ENCODE peak calls at places on chromosome 10, in eight cellular contexts. X is T-helper 1 cell; L is stimulated activated naive CD4-positive, alpha-beta T cell treated with Interleukin-2 at 50 U/mL for 16 hours; Z is activated CD4-positive, alpha-beta T cell treated with anti-CD3 and anti-CD28 coated beads, Interleukin-2, amount 50 U/mL, for 24 hours; P is activated CD8-positive, alpha-beta memory T cell treated with anti-CD3 and anti-CD28 coated beads for 4 hours; E is RPMI8226; H is GM19239; T is left colon. Y is an unnamed sample.

GRCh38 chr10:89079991-89080390 is 89.4 kb downstream of the FAS start:
- DNase-seq in Z (no peak), T (no peak), X (no peak), L (no peak), E (no peak), P (no peak), H (no peak), Y (no peak)

GRCh38 chr10:34102917-34103506 is 712.1 kb downstream of the PARD3 start:
- DNase-seq in X (no peak), P (no peak), T (no peak), H (no peak), L (no peak), Z (no peak), E (no peak), Y (no peak)

GRCh38 chr10:110067960-110068770 is 60.4 kb downstream of the ADD3 start:
- DNase-seq in Z (no peak), H (no peak), P (no peak), X (peak), T (peak), E (no peak), L (peak), Y (no peak)

GRCh38 chr10:34905200-34905927 is 90.3 kb upstream of the PARD3 start:
- DNase-seq in E (no peak), L (no peak), X (no peak), Z (no peak), T (no peak), P (no peak), H (no peak), Y (no peak)

GRCh38 chr10:125802131-125802530 is 20.9 kb downstream of the UROS start:
- DNase-seq in T (no peak), H (no peak), Z (no peak), L (no peak), E (no peak), X (no peak), P (no peak), Y (no peak)

GRCh38 chr10:34341473-34341872 is 473.6 kb downstream of the PARD3 start:
- DNase-seq in Z (no peak), H (no peak), E (no peak), L (no peak), P (no peak), T (no peak), X (no peak), Y (no peak)

GRCh38 chr10:94412439-94412838 is 10.1 kb downstream of the TBC1D12 start:
- DNase-seq in H (no peak), P (no peak), L (no peak), T (no peak), Z (no peak), X (no peak), E (no peak), Y (no peak)

GRCh38 chr10:97065128-97065527 is 120.6 kb downstream of the SLIT1 start:
- DNase-seq in T (no peak), L (no peak), X (no peak), H (no peak), E (no peak), Z (no peak), P (no peak), Y (no peak)

GRCh38 chr10:48550071-48550691 is 54.7 kb downstream of the ARHGAP22 start:
- DNase-seq in P (no peak), L (no peak), E (no peak), X (no peak), H (no peak), T (no peak), Z (no peak), Y (no peak)

GRCh38 chr10:44992070-44992731 is 8.5 kb upstream of the ZNF22 start:
- DNase-seq in Z (no peak), H (no peak), E (no peak), T (peak), X (no peak), L (no peak), P (no peak), Y (no peak)

GRCh38 chr10:22624289-22624738 is 90.1 kb downstream of the PIP4K2A start:
- DNase-seq in L (no peak), X (no peak), P (no peak), T (no peak), Z (no peak), H (no peak), E (no peak), Y (no peak)

GRCh38 chr10:65341323-65341922 is 1584.4 kb upstream of the LRRTM3 start:
- DNase-seq in E (peak), T (no peak), H (no peak), P (no peak), Z (no peak), X (no peak), L (no peak), Y (no peak)

GRCh38 chr10:118273662-118274061 is 68.5 kb downstream of the FAM204A start:
- DNase-seq in L (no peak), Z (no peak), H (no peak), X (no peak), T (no peak), P (no peak), E (no peak), Y (no peak)

Y was measured in effector memory CD4-positive, alpha-beta T cell.